ENCODE peak calls at places on chromosomes 6 and 20, in five cellular contexts. C, W, Q, X and T are unnamed samples.

GRCh38 chr20:48921883-48922867 is 664 bp downstream of the ARFGEF2 start:
- DNase-seq in C (no peak), X (peak), W (peak), Q (peak), T (no peak)

GRCh38 chr6:24949020-24949569 is 13.3 kb upstream of the RIPOR2 start:
- DNase-seq in X (no peak), W (no peak), Q (no peak), C (no peak), T (no peak)

GRCh38 chr6:27544612-27545260 is 71.8 kb upstream of the ZNF184 start:
- DNase-seq in C (no peak), X (peak), Q (no peak), W (no peak), T (no peak)

GRCh38 chr6:157859775-157860504 is 36.9 kb downstream of the SNX9 start:
- DNase-seq in W (no peak), X (no peak), C (no peak), Q (no peak), T (no peak)

GRCh38 chr20:8481636-8482035 is 349.6 kb downstream of the PLCB1 start:
- DNase-seq in C (no peak), X (peak), Q (no peak), W (peak), T (no peak)

GRCh38 chr6:32393660-32394420 is 13.1 kb downstream of the BTNL2 start:
- DNase-seq in X (peak), Q (peak), W (no peak), C (no peak), T (no peak)

GRCh38 chr20:64057628-64058498 is 5.1 kb upstream of the TCEA2 start:
- DNase-seq in C (no peak), W (peak), X (peak), Q (peak), T (no peak)

GRCh38 chr6:5335020-5335419 is 73.7 kb downstream of the FARS2 start:
- DNase-seq in C (no peak), W (no peak), Q (no peak), X (no peak), T (no peak)

GRCh38 chr20:17568972-17569471 is 853 bp upstream of the DSTN start:
- DNase-seq in C (peak), X (peak), Q (peak), W (peak), T (peak)

GRCh38 chr6:131914967-131915751 is 36.0 kb downstream of the CCN2 start:
- DNase-seq in Q (peak), W (peak), X (peak), C (no peak), T (no peak)

GRCh38 chr6:1773697-1774096 is 164.0 kb downstream of the FOXC1 start:
- DNase-seq in W (no peak), X (no peak), C (no peak), Q (no peak), T (no peak)

GRCh38 chr6:37381579-37381978 is 27.8 kb downstream of the RNF8 start:
- DNase-seq in W (peak), Q (peak), C (peak), X (peak), T (peak)

GRCh38 chr6:110020888-110021287 is 42.8 kb downstream of the GPR6 start:
- DNase-seq in C (no peak), Q (no peak), W (no peak), X (no peak), T (no peak)

GRCh38 chr6:106688177-106688951 is 59.0 kb downstream of the QRSL1 start:
- DNase-seq in X (no peak), Q (no peak), C (no peak), W (no peak), T (no peak)

GRCh38 chr20:3407426-3408250 is at the start of gene DNAAF9:
- DNase-seq in Q (peak), C (no peak), X (peak), W (peak), T (peak)

GRCh38 chr6:47520282-47520681 is 42.7 kb downstream of the CD2AP start:
- DNase-seq in W (no peak), X (no peak), C (no peak), Q (no peak), T (no peak)